ENCODE peak calls at places on chromosomes 6 and 20, in seven cellular contexts. S is sigmoid colon, Q is psoas muscle, A is AG04450, U is upper lobe of right lung, O is MM.1S, B is right atrium auricular region. Y is an unnamed sample.

GRCh38 chr6:35599761-35600658 is 87.3 kb upstream of the TULP1 start:
- DNase-seq in O (no peak), S (no peak), A (no peak), B (no peak), U (no peak), Q (no peak), Y (no peak)

GRCh38 chr20:5433352-5433751 is 116.6 kb upstream of the PROKR2 start:
- DNase-seq in B (no peak), Q (no peak), O (no peak), A (no peak), U (no peak), S (no peak), Y (no peak)

GRCh38 chr20:54165014-54165413 is 8.8 kb downstream of the CYP24A1 start:
- DNase-seq in B (no peak), O (no peak), S (no peak), A (no peak), Q (no peak), U (no peak), Y (no peak)

GRCh38 chr6:39772559-39773283 is 19.5 kb upstream of the DAAM2 start:
- DNase-seq in O (no peak), B (no peak), Q (no peak), S (no peak), U (no peak), A (no peak), Y (no peak)

GRCh38 chr6:53565886-53566285 is 21.0 kb upstream of the GCLC start:
- DNase-seq in Q (no peak), B (no peak), U (no peak), S (no peak), A (no peak), O (no peak), Y (no peak)

GRCh38 chr6:137637161-137637560 is 143.0 kb upstream of the OLIG3 start:
- DNase-seq in U (no peak), B (no peak), O (peak), Q (no peak), A (peak), S (no peak), Y (no peak)

GRCh38 chr6:106897580-106897979 is 76.9 kb downstream of the CD24 start:
- DNase-seq in O (no peak), B (no peak), S (no peak), A (no peak), U (no peak), Q (no peak), Y (no peak)

GRCh38 chr6:13406051-13406477 is 77.7 kb upstream of the TBC1D7 start:
- DNase-seq in U (no peak), B (no peak), S (no peak), A (no peak), O (no peak), Q (peak), Y (no peak)

GRCh38 chr6:68834561-68834960 is 199.5 kb downstream of the ADGRB3 start:
- DNase-seq in B (no peak), S (no peak), A (no peak), O (no peak), U (no peak), Q (no peak), Y (no peak)

GRCh38 chr6:153790881-153791473 is 248.1 kb upstream of the OPRM1 start:
- DNase-seq in O (no peak), B (no peak), A (no peak), S (no peak), U (no peak), Q (no peak), Y (no peak)
- TF ChIP-seq CTCF in O (no peak), B (no peak), A (no peak), S (no peak), U (no peak), Q (no peak), Y (no peak)

DNA sequence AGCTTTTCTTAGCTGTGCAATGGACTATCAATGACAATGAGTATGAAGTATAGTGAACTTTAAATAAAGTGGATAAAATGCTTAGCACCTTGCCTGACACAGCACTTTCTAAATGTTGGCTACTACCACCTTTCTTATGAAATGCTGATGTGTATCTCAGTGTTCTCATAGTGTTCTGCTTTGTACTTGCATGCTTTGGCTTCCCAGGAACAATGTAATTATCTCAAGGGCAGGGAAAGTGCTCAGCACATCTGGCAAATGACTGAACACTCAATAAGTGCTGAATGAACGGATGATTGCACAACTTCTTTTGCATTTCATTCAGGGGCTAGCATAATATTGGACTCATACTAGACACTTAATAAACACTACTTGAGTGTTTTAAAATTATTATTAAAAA is 28.2 kb upstream of the NOX3 start:
- DNase-seq in O (no peak), U (no peak), B (no peak), S (no peak), Q (no peak), A (no peak), Y (no peak)
- TF ChIP-seq CTCF in O (no peak), U (no peak), B (no peak), S (no peak), Q (no peak), A (no peak), Y (no peak)

GRCh38 chr20:25623736-25624499 is at the start of gene NANP:
- DNase-seq in A (peak), U (peak), B (peak), S (peak), Q (peak), O (peak), Y (peak)
- TF ChIP-seq CTCF in A (no peak), U (no peak), B (no peak), S (no peak), Q (no peak), O (no peak), Y (no peak)

DNA sequence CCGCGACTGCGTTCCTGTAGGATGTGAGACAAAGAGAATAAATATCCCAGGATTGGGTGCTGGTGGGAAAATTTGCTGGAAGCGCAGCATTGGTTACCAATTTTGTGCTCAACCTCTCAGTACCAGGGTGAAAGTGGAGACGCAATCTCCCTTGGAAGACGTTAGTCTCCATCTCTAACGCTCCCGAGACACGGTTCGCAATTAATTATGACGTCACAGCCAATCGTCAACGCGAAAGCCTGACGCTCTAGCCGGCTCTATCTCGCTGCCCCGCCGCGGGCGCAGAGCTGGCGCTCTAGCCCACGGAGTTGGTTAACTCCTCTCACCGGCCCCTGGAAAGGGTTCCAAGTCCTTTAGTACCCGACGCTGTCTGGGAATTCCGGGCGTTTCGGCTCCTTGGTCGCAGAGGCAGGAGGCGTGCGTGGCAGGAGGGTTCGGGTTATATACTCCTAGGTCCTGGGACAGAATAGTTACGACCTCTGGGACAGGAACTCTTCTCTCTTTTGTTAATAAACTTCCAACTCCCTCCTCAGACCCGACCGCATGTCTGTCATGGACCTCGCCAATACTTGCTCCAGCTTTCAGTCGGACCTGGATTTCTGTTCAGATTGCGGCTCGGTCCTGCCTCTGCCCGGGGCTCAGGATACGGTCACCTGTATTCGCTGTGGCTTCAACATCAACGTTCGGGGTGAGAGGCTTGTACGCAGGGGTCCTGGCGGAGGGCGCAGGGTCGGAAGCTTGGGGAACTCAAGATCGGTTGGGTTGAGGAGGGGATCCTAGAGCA is at the start of gene POLR1H:
- DNase-seq in U (peak), B (peak), A (peak), S (peak), Q (peak), O (peak), Y (peak)
- TF ChIP-seq CTCF in U (no peak), B (no peak), A (no peak), S (no peak), Q (no peak), O (no peak), Y (no peak)

DNA sequence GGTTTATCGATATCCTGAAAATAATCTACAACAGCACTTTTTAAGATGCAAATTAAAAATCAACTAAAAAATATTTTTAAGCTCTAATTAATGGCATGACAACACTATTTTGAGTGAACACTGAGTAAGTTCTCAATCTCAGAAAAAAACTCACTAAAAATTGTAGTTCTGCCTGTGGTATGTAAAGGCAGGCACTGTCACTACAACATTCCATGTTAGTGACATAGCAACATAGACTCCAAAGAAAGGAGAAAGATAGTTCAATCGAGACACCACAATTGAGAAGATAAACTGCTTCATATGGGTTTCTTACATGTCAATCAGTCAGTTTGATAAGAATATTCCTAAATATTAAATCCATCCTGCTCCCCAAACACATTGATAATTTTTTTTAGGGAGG is 38.0 kb downstream of the COL12A1 start:
- DNase-seq in S (no peak), U (no peak), Q (no peak), O (no peak), B (no peak), A (no peak), Y (no peak)
- TF ChIP-seq CTCF in S (no peak), U (no peak), Q (no peak), O (no peak), B (no peak), A (no peak), Y (no peak)

DNA sequence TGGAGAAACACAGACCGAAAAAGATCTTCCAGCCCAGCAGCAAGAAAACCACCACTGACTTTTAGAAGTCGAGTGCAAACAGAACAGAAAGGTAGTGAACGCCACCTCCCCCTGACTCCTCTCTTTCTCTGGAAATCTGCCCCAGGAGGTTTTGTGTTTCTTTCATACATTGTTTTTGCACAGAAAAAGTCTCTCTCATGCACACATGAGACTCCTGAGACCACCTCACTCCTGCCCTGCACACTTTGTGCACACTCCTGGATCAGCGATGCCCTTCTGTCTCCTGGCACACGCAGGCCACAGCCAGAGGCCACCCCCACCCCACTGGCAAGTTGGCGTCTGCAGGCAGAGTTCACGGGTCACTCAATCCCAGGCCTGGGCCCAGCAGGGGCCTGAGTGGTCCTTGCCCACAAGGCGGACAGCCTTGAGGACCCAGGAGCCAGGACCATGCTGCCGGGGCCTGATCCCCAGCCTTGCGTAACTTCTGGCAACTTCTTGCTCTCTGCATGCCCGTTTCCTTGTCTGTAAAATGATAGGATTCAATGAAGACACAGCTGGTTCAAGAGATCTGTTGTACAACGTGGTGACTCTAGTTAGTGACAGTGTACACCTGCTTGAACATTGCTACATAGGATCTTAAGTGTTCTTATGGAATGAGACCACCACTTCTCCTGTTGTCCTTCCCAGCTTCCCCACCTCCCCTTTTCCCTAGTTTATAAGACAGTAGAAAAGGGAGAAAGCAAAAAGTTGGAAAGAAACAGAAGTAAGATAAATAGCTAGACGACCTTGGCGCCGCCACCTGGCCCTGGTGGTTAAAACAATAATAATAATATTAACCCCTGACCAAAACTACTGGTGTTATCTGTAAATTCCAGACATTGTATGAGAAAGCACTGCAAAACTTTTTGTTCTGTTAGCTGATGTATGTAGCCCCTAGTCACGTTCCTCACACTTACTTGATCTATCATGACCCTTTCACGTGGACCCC is 30.2 kb upstream of the CST7 start:
- DNase-seq in B (no peak), Q (no peak), O (no peak), S (no peak), A (no peak), U (peak), Y (no peak)
- TF ChIP-seq CTCF in B (no peak), Q (no peak), O (no peak), S (no peak), A (no peak), U (no peak), Y (no peak)

GRCh38 chr20:49210101-49210749 is 9.0 kb upstream of the DDX27 start:
- DNase-seq in B (no peak), A (no peak), Q (no peak), S (no peak), U (no peak), O (no peak), Y (no peak)

GRCh38 chr20:49210750-49211110 is 8.5 kb upstream of the DDX27 start:
- DNase-seq in U (no peak), Q (no peak), B (no peak), S (no peak), O (no peak), A (no peak), Y (no peak)

GRCh38 chr20:49203011-49203410 is 14.9 kb upstream of the STAU1 start:
- DNase-seq in S (peak), U (no peak), A (no peak), Q (no peak), O (no peak), B (no peak), Y (no peak)

GRCh38 chr20:49203746-49204145 is 15.5 kb upstream of the DDX27 start:
- DNase-seq in O (no peak), B (no peak), A (no peak), U (no peak), S (peak), Q (no peak), Y (no peak)

GRCh38 chr20:49207071-49207470 is 12.1 kb upstream of the DDX27 start:
- DNase-seq in B (no peak), A (no peak), U (no peak), O (peak), S (no peak), Q (no peak), Y (peak)
- TF ChIP-seq CTCF in B (no peak), A (no peak), U (no peak), O (peak), S (no peak), Q (no peak), Y (peak)

GRCh38 chr6:118736351-118736750 is 85.0 kb upstream of the CEP85L start:
- DNase-seq in S (no peak), O (no peak), A (no peak), B (no peak), U (no peak), Q (no peak), Y (no peak)

GRCh38 chr6:118739976-118740771 is 88.8 kb upstream of the CEP85L start:
- DNase-seq in U (no peak), B (no peak), Q (no peak), O (no peak), S (no peak), A (no peak), Y (no peak)

DNA sequence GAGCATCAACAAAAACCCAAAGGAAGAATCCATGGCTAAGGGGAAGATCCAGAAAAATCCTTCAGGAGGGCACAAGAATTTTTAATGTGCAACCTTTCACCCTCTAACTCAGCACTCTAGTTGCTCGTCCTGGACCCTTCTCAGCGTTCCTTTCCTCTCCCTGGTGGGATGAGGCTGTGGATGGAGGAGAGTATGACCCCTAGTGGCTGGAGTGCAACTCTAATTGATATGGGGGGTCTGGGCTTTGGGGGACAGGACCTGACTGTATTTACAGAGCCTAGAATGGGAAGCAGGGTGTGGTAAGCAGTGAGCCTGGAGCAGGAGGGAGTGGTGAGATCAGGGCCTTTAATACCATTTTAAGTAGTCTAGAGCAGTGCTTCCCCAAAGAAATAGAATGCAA is 83.9 kb upstream of the CEP85L start:
- DNase-seq in U (no peak), O (no peak), S (no peak), Q (no peak), A (no peak), B (no peak), Y (peak)
- TF ChIP-seq CTCF in U (peak), O (peak), S (no peak), Q (peak), A (peak), B (no peak), Y (peak)

DNA sequence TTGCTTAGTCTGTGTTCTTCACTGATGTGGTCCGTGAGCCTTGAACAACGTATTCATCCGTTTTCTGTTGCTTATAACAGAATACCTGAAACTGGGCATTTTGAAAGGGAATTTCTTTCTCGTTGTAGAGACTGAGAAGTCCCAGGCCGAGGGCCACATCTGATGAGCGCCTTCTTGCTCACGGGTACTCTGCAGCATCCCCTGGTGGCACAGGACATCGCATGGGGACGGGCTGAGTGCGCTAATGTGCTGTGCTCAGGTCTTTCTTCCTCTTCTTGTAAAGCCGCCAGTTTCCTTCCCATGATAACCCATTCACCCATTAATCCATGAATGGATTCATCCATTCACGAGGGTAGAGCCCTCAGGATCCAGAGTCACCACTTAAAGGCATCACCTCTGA is 161.0 kb downstream of the NFATC2 start:
- DNase-seq in O (no peak), U (peak), B (no peak), S (peak), A (no peak), Q (no peak), Y (no peak)
- TF ChIP-seq CTCF in O (no peak), U (no peak), B (no peak), S (no peak), A (no peak), Q (no peak), Y (no peak)

Y was measured in GM20000.